ENCODE peak calls at places on chromosomes 12 and 14, in five cellular contexts. One of them, this sample, is unnamed.

GRCh38 chr12:124537525-124538193 is 29.8 kb downstream of the NCOR2 start:
- DNase-seq in AG04450: no peak
- DNase-seq in A549: no peak
- DNase-seq in GM20000: no peak
- DNase-seq in heart right ventricle: peak; percentile 65
- DNase-seq in this sample: no peak

GRCh38 chr14:24212924-24213865 is at the start of gene CHMP4A:
- DNase-seq in GM20000: peak; percentile 91
- DNase-seq in A549: peak; percentile 99
- DNase-seq in AG04450: peak; percentile 95
- DNase-seq in heart right ventricle: peak; percentile 95
- DNase-seq in this sample: peak; percentile 92

GRCh38 chr14:52950410-52950897 is 396 bp downstream of the FERMT2 start:
- DNase-seq in GM20000: peak; percentile 62
- DNase-seq in AG04450: no peak
- DNase-seq in heart right ventricle: peak; percentile 56
- DNase-seq in A549: peak; percentile 48
- DNase-seq in this sample: peak; percentile 58

GRCh38 chr12:55017421-55017820 is 2.4 kb upstream of the NEUROD4 start:
- DNase-seq in heart right ventricle: no peak
- DNase-seq in AG04450: no peak
- DNase-seq in A549: no peak
- DNase-seq in GM20000: no peak
- DNase-seq in this sample: no peak

GRCh38 chr14:22221508-22221907 is 367.5 kb downstream of the DAD1 start:
- DNase-seq in heart right ventricle: no peak
- DNase-seq in A549: peak; percentile 9
- DNase-seq in AG04450: no peak
- DNase-seq in GM20000: peak; percentile 34
- DNase-seq in this sample: no peak

GRCh38 chr12:90543393-90543792 is 411.6 kb downstream of the CCER1 start:
- DNase-seq in GM20000: no peak
- DNase-seq in AG04450: no peak
- DNase-seq in heart right ventricle: no peak
- DNase-seq in A549: no peak
- DNase-seq in this sample: no peak

GRCh38 chr14:67241416-67242362 is at the start of gene PALS1:
- DNase-seq in AG04450: peak; percentile 55
- DNase-seq in A549: peak; percentile 33
- DNase-seq in heart right ventricle: no peak
- DNase-seq in GM20000: no peak
- DNase-seq in this sample: peak; percentile 83

GRCh38 chr12:256958-257357 is 5.7 kb downstream of the SLC6A13 start:
- DNase-seq in GM20000: no peak
- DNase-seq in AG04450: no peak
- DNase-seq in heart right ventricle: no peak
- DNase-seq in A549: no peak
- DNase-seq in this sample: no peak

GRCh38 chr14:43341921-43342320 is 1165.2 kb downstream of the FSCB start:
- DNase-seq in GM20000: no peak
- DNase-seq in A549: no peak
- DNase-seq in AG04450: no peak
- DNase-seq in heart right ventricle: no peak
- DNase-seq in this sample: no peak

GRCh38 chr14:55398679-55399078 is 13.0 kb downstream of the ATG14 start:
- DNase-seq in heart right ventricle: no peak
- DNase-seq in GM20000: no peak
- DNase-seq in AG04450: peak; percentile 90
- DNase-seq in A549: peak; percentile 21
- DNase-seq in this sample: no peak

GRCh38 chr14:96741151-96741977 is 55.8 kb upstream of the VRK1 start:
- DNase-seq in GM20000: peak; percentile 88
- DNase-seq in A549: peak; percentile 64
- DNase-seq in heart right ventricle: peak; percentile 65
- DNase-seq in AG04450: no peak
- DNase-seq in this sample: peak; percentile 86

GRCh38 chr12:4225571-4225970 is 48.0 kb upstream of the CCND2 start:
- DNase-seq in heart right ventricle: no peak
- DNase-seq in GM20000: no peak
- DNase-seq in AG04450: no peak
- DNase-seq in A549: no peak
- DNase-seq in this sample: no peak

GRCh38 chr12:106301241-106301610 is 1.3 kb upstream of the TCP11L2 start:
- DNase-seq in AG04450: no peak
- DNase-seq in heart right ventricle: no peak
- DNase-seq in GM20000: no peak
- DNase-seq in A549: no peak
- DNase-seq in this sample: no peak
- TF ChIP-seq CTCF in AG04450: no peak
- TF ChIP-seq CTCF in heart right ventricle: no peak
- TF ChIP-seq CTCF in GM20000: no peak
- TF ChIP-seq CTCF in A549: no peak
- TF ChIP-seq CTCF in this sample: no peak

DNA sequence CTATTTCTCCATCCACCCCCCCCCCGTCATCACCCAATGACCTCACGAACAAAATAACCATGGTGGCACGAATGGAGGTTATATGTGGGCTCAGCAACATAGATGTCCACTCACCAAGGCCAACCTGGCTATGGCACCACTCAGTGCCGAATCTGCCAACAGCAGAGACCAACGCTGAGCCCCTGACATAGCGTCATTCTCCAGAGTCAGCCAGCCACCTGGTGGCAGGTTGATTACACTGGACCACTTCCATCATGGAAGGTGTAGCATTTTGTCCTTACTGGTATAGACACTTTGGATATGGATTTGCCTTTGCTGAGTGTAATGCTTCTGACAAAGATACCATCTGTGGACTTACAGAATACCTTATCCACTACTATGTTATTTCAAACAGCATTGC is 24.2 kb upstream of the DYRK2 start:
- DNase-seq in AG04450: no peak
- DNase-seq in heart right ventricle: no peak
- DNase-seq in A549: no peak
- DNase-seq in GM20000: no peak
- DNase-seq in this sample: no peak
- TF ChIP-seq CTCF in AG04450: no peak
- TF ChIP-seq CTCF in heart right ventricle: no peak
- TF ChIP-seq CTCF in A549: no peak
- TF ChIP-seq CTCF in GM20000: no peak
- TF ChIP-seq CTCF in this sample: no peak

DNA sequence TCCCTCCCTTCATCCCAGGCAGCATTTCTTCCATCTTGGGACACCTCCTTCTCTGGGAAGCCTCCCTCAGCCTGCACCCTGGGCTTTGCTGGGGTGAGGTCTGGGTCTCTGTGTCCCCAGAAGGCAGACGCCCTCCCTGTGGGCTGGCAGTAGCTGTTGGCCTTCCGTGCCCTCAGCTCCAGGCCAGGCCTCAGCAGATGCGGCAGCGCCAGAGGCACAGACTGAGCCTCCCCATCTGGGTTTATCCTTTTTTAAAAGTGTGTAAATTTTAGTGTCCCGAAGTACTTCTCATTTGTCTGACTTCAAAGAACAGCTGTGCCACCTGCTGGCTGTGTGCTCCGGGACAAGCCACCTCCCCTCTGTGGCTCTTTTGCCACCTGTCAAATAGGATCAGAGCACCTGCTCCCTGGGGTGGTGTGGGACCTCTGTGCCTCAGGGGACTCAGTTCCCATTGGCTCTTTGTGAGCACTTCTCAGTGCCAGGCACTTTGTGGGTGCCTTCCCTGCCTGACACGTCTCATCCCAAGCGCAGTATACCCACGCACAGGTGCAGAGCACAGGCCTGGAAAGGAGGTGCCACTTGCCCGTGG is 11.1 kb downstream of the EXOC3L4 start:
- DNase-seq in A549: no peak
- DNase-seq in GM20000: peak; percentile 74
- DNase-seq in AG04450: no peak
- DNase-seq in heart right ventricle: no peak
- DNase-seq in this sample: no peak
- TF ChIP-seq CTCF in A549: peak; percentile 38
- TF ChIP-seq CTCF in GM20000: peak; percentile 7
- TF ChIP-seq CTCF in AG04450: no peak
- TF ChIP-seq CTCF in heart right ventricle: no peak
- TF ChIP-seq CTCF in this sample: no peak

GRCh38 chr12:64611430-64612286 is 1.4 kb downstream of the RASSF3 start:
- DNase-seq in GM20000: no peak
- DNase-seq in AG04450: no peak
- DNase-seq in heart right ventricle: peak; percentile 53
- DNase-seq in A549: no peak
- DNase-seq in this sample: peak; percentile 33
- TF ChIP-seq CTCF in GM20000: no peak
- TF ChIP-seq CTCF in AG04450: no peak
- TF ChIP-seq CTCF in heart right ventricle: no peak
- TF ChIP-seq CTCF in A549: no peak
- TF ChIP-seq CTCF in this sample: no peak

GRCh38 chr12:108379761-108380160 is 40.6 kb upstream of the CMKLR1 start:
- DNase-seq in GM20000: no peak
- DNase-seq in A549: no peak
- DNase-seq in heart right ventricle: no peak
- DNase-seq in AG04450: no peak
- DNase-seq in this sample: no peak

GRCh38 chr12:108373111-108373510 is 34.0 kb upstream of the CMKLR1 start:
- DNase-seq in GM20000: no peak
- DNase-seq in A549: no peak
- DNase-seq in AG04450: no peak
- DNase-seq in heart right ventricle: no peak
- DNase-seq in this sample: no peak

GRCh38 chr12:108374596-108375320 is 35.6 kb upstream of the CMKLR1 start:
- DNase-seq in GM20000: no peak
- DNase-seq in A549: no peak
- DNase-seq in heart right ventricle: no peak
- DNase-seq in AG04450: no peak
- DNase-seq in this sample: no peak

GRCh38 chr12:108377260-108377659 is 38.1 kb upstream of the CMKLR1 start:
- DNase-seq in GM20000: no peak
- DNase-seq in A549: no peak
- DNase-seq in heart right ventricle: no peak
- DNase-seq in AG04450: no peak
- DNase-seq in this sample: no peak

DNA sequence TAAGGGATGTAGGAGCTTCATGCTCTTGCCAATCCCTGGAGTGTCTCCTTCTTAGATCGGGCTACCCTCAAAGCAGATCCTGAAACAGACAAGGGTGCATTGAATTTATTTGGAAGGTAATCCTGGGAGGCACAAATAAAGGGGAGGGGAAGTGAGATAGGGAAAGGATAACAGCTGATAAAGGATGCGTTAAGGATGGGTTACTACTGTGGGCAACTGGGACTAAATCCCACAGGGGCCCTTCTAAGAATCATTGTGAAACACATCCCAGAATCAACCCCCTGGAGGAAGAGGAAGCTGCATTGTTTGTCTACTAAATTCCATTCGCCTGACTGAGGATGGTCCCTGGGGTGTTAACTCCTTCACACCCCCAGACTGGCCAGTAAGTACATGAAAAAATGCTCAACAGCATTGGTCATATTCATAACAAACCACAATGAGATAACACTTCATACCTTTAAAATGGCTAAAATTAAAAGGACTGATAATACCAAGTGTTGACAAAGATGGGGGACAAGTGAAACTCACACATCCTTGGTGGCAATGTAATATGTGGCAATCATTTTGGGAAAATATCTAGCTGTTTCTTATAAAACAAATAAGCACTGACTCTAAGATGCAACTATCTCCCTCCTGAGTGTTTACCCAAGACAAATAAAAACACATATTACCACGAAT is 37.0 kb upstream of the CMKLR1 start:
- DNase-seq in AG04450: no peak
- DNase-seq in heart right ventricle: no peak
- DNase-seq in A549: no peak
- DNase-seq in GM20000: no peak
- DNase-seq in this sample: no peak
- TF ChIP-seq CTCF in AG04450: no peak
- TF ChIP-seq CTCF in heart right ventricle: no peak
- TF ChIP-seq CTCF in A549: no peak
- TF ChIP-seq CTCF in GM20000: no peak
- TF ChIP-seq CTCF in this sample: no peak

DNA sequence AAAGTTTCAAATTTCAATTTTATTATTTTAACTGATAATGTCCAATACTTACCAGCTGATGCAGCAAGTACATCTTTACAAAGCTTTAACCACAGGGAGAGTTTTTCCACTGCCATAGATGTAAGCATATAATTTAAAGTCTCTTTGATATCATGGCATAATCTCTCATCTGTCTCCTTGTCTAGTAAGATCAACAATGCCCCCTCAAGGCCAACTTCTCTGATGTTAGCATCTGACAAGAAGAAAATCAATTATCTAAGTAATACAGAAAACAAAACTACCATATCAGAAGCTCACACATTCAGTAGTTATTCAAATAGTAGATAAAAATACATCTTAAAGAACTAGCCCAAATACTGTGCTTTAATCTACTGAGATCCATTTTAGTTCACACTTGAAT is 94.2 kb downstream of the HEATR5A start:
- DNase-seq in A549: no peak
- DNase-seq in AG04450: no peak
- DNase-seq in heart right ventricle: no peak
- DNase-seq in GM20000: no peak
- DNase-seq in this sample: no peak
- TF ChIP-seq CTCF in A549: peak; percentile 29
- TF ChIP-seq CTCF in AG04450: no peak
- TF ChIP-seq CTCF in heart right ventricle: no peak
- TF ChIP-seq CTCF in GM20000: no peak
- TF ChIP-seq CTCF in this sample: no peak

GRCh38 chr12:116406529-116406928 is 129.0 kb upstream of the MED13L start:
- DNase-seq in AG04450: no peak
- DNase-seq in A549: peak; percentile 90
- DNase-seq in heart right ventricle: peak; percentile 88
- DNase-seq in GM20000: no peak
- DNase-seq in this sample: no peak
- TF ChIP-seq CTCF in AG04450: no peak
- TF ChIP-seq CTCF in A549: no peak
- TF ChIP-seq CTCF in heart right ventricle: peak; percentile 9
- TF ChIP-seq CTCF in GM20000: no peak
- TF ChIP-seq CTCF in this sample: no peak

GRCh38 chr12:57005980-57006808 is at the start of gene ZBTB39:
- DNase-seq in heart right ventricle: peak; percentile 69
- DNase-seq in GM20000: peak; percentile 97
- DNase-seq in A549: peak; percentile 82
- DNase-seq in AG04450: no peak
- DNase-seq in this sample: peak; percentile 84
- TF ChIP-seq CTCF in heart right ventricle: peak; percentile 64
- TF ChIP-seq CTCF in GM20000: peak; percentile 65
- TF ChIP-seq CTCF in A549: peak; percentile 97
- TF ChIP-seq CTCF in AG04450: peak; percentile 46
- TF ChIP-seq CTCF in this sample: peak; percentile 59

GRCh38 chr14:93331375-93332031 is 1.3 kb downstream of the BTBD7 start:
- DNase-seq in A549: no peak
- DNase-seq in GM20000: no peak
- DNase-seq in heart right ventricle: peak; percentile 27
- DNase-seq in AG04450: no peak
- DNase-seq in this sample: peak; percentile 38

GRCh38 chr14:93330609-93331000 is 2.2 kb downstream of the BTBD7 start:
- DNase-seq in AG04450: no peak
- DNase-seq in heart right ventricle: no peak
- DNase-seq in GM20000: no peak
- DNase-seq in A549: no peak
- DNase-seq in this sample: no peak

GRCh38 chr14:93333631-93334095 is 827 bp upstream of the BTBD7 start:
- DNase-seq in AG04450: no peak
- DNase-seq in heart right ventricle: no peak
- DNase-seq in GM20000: no peak
- DNase-seq in A549: no peak
- DNase-seq in this sample: no peak

GRCh38 chr14:93332032-93332852 is 594 bp downstream of the BTBD7 start:
- DNase-seq in A549: no peak
- DNase-seq in heart right ventricle: peak; percentile 70
- DNase-seq in AG04450: no peak
- DNase-seq in GM20000: peak; percentile 85
- DNase-seq in this sample: peak; percentile 69

GRCh38 chr14:93332853-93333630 is at the start of gene BTBD7:
- DNase-seq in A549: peak; percentile 93
- DNase-seq in AG04450: peak; percentile 81
- DNase-seq in GM20000: peak; percentile 99
- DNase-seq in heart right ventricle: peak; percentile 96
- DNase-seq in this sample: peak; percentile 98
- TF ChIP-seq CTCF in A549: no peak
- TF ChIP-seq CTCF in AG04450: peak; percentile 22
- TF ChIP-seq CTCF in GM20000: no peak
- TF ChIP-seq CTCF in heart right ventricle: peak; percentile 25
- TF ChIP-seq CTCF in this sample: no peak

This sample was measured in endothelial cell.